ENCODE peak calls at places on chromosomes 16 and 17, in five cellular contexts. One of them, this sample, is unnamed.

GRCh38 chr16:86319871-86320270 is 190.5 kb upstream of the FOXF1 start:
- DNase-seq in stimulated activated CD8-positive, alpha-beta memory T cell treated with anti-CD3 and anti-CD28 coated beads, Interleukin-2, amount 100 ng/mL, for 48 hours: no peak
- DNase-seq in epithelial cell of esophagus: no peak
- DNase-seq in heart left ventricle: no peak
- DNase-seq in ELF-1: no peak
- DNase-seq in this sample: no peak

GRCh38 chr16:80803341-80804060 is 897 bp downstream of the CDYL2 start:
- DNase-seq in heart left ventricle: peak
- DNase-seq in stimulated activated CD8-positive, alpha-beta memory T cell treated with anti-CD3 and anti-CD28 coated beads, Interleukin-2, amount 100 ng/mL, for 48 hours: no peak
- DNase-seq in epithelial cell of esophagus: peak
- DNase-seq in ELF-1: no peak
- DNase-seq in this sample: peak

GRCh38 chr17:50361561-50362480 is 11.2 kb downstream of the MRPL27 start:
- DNase-seq in ELF-1: peak
- DNase-seq in stimulated activated CD8-positive, alpha-beta memory T cell treated with anti-CD3 and anti-CD28 coated beads, Interleukin-2, amount 100 ng/mL, for 48 hours: no peak
- DNase-seq in epithelial cell of esophagus: peak
- DNase-seq in heart left ventricle: peak
- DNase-seq in this sample: peak

GRCh38 chr17:53588317-53588716 is 234.4 kb upstream of the KIF2B start:
- DNase-seq in ELF-1: no peak
- DNase-seq in epithelial cell of esophagus: no peak
- DNase-seq in stimulated activated CD8-positive, alpha-beta memory T cell treated with anti-CD3 and anti-CD28 coated beads, Interleukin-2, amount 100 ng/mL, for 48 hours: no peak
- DNase-seq in heart left ventricle: no peak
- DNase-seq in this sample: no peak

GRCh38 chr16:8869212-8869987 is 594 bp upstream of the CARHSP1 start:
- DNase-seq in epithelial cell of esophagus: no peak
- DNase-seq in heart left ventricle: no peak
- DNase-seq in stimulated activated CD8-positive, alpha-beta memory T cell treated with anti-CD3 and anti-CD28 coated beads, Interleukin-2, amount 100 ng/mL, for 48 hours: no peak
- DNase-seq in ELF-1: peak
- DNase-seq in this sample: no peak

GRCh38 chr16:84703671-84704070 is 3.9 kb downstream of the USP10 start:
- DNase-seq in heart left ventricle: no peak
- DNase-seq in epithelial cell of esophagus: no peak
- DNase-seq in ELF-1: no peak
- DNase-seq in stimulated activated CD8-positive, alpha-beta memory T cell treated with anti-CD3 and anti-CD28 coated beads, Interleukin-2, amount 100 ng/mL, for 48 hours: no peak
- DNase-seq in this sample: no peak

GRCh38 chr16:27818231-27818630 is 245.3 kb downstream of the GSG1L start:
- DNase-seq in heart left ventricle: no peak
- DNase-seq in ELF-1: no peak
- DNase-seq in stimulated activated CD8-positive, alpha-beta memory T cell treated with anti-CD3 and anti-CD28 coated beads, Interleukin-2, amount 100 ng/mL, for 48 hours: no peak
- DNase-seq in epithelial cell of esophagus: no peak
- DNase-seq in this sample: no peak

GRCh38 chr16:51538707-51539604 is 387.9 kb upstream of the SALL1 start:
- DNase-seq in epithelial cell of esophagus: peak
- DNase-seq in stimulated activated CD8-positive, alpha-beta memory T cell treated with anti-CD3 and anti-CD28 coated beads, Interleukin-2, amount 100 ng/mL, for 48 hours: no peak
- DNase-seq in ELF-1: peak
- DNase-seq in heart left ventricle: no peak
- DNase-seq in this sample: no peak

GRCh38 chr16:75108792-75109731 is 7.5 kb downstream of the LDHD start:
- DNase-seq in stimulated activated CD8-positive, alpha-beta memory T cell treated with anti-CD3 and anti-CD28 coated beads, Interleukin-2, amount 100 ng/mL, for 48 hours: peak
- DNase-seq in epithelial cell of esophagus: peak
- DNase-seq in ELF-1: peak
- DNase-seq in heart left ventricle: peak
- DNase-seq in this sample: peak

GRCh38 chr16:9868606-9869149 is 313.6 kb downstream of the GRIN2A start:
- DNase-seq in heart left ventricle: no peak
- DNase-seq in stimulated activated CD8-positive, alpha-beta memory T cell treated with anti-CD3 and anti-CD28 coated beads, Interleukin-2, amount 100 ng/mL, for 48 hours: no peak
- DNase-seq in ELF-1: no peak
- DNase-seq in epithelial cell of esophagus: peak
- DNase-seq in this sample: no peak

GRCh38 chr17:81929253-81930141 is 2.0 kb upstream of the MAFG start:
- DNase-seq in heart left ventricle: no peak
- DNase-seq in stimulated activated CD8-positive, alpha-beta memory T cell treated with anti-CD3 and anti-CD28 coated beads, Interleukin-2, amount 100 ng/mL, for 48 hours: no peak
- DNase-seq in epithelial cell of esophagus: no peak
- DNase-seq in ELF-1: no peak
- DNase-seq in this sample: no peak

GRCh38 chr17:32158870-32159585 is 16.7 kb downstream of the RHOT1 start:
- DNase-seq in ELF-1: no peak
- DNase-seq in heart left ventricle: no peak
- DNase-seq in epithelial cell of esophagus: no peak
- DNase-seq in stimulated activated CD8-positive, alpha-beta memory T cell treated with anti-CD3 and anti-CD28 coated beads, Interleukin-2, amount 100 ng/mL, for 48 hours: no peak
- DNase-seq in this sample: no peak

GRCh38 chr16:23478566-23478965 is 25.6 kb upstream of the COG7 start:
- DNase-seq in stimulated activated CD8-positive, alpha-beta memory T cell treated with anti-CD3 and anti-CD28 coated beads, Interleukin-2, amount 100 ng/mL, for 48 hours: no peak
- DNase-seq in epithelial cell of esophagus: no peak
- DNase-seq in heart left ventricle: no peak
- DNase-seq in ELF-1: no peak
- DNase-seq in this sample: no peak